ENCODE peak calls at places on chromosomes 6 and 20, in seven cellular contexts. One of them, this sample, is unnamed.

GRCh38 chr6:97563529-97563928 is 280.5 kb upstream of the MMS22L start:
- DNase-seq in mucosa of descending colon: no peak
- DNase-seq in pancreas: no peak
- DNase-seq in SW 1271: no peak
- DNase-seq in HEK293T: no peak
- DNase-seq in hypothalamus: no peak
- DNase-seq in NCI-H2081: no peak
- DNase-seq in this sample: no peak

GRCh38 chr20:7596541-7596940 is 343.7 kb downstream of the HAO1 start:
- DNase-seq in mucosa of descending colon: no peak
- DNase-seq in hypothalamus: no peak
- DNase-seq in HEK293T: no peak
- DNase-seq in SW 1271: no peak
- DNase-seq in NCI-H2081: no peak
- DNase-seq in pancreas: no peak
- DNase-seq in this sample: no peak

GRCh38 chr6:157732416-157733161 is 90.5 kb upstream of the SNX9 start:
- DNase-seq in NCI-H2081: no peak
- DNase-seq in HEK293T: no peak
- DNase-seq in hypothalamus: no peak
- DNase-seq in SW 1271: no peak
- DNase-seq in pancreas: no peak
- DNase-seq in mucosa of descending colon: no peak
- DNase-seq in this sample: no peak

GRCh38 chr20:5364997-5365597 is 48.3 kb upstream of the PROKR2 start:
- DNase-seq in pancreas: no peak
- DNase-seq in SW 1271: no peak
- DNase-seq in HEK293T: no peak
- DNase-seq in NCI-H2081: no peak
- DNase-seq in mucosa of descending colon: no peak
- DNase-seq in hypothalamus: no peak
- DNase-seq in this sample: no peak

GRCh38 chr6:132490024-132490423 is 22.9 kb downstream of the STX7 start:
- DNase-seq in pancreas: no peak
- DNase-seq in HEK293T: no peak
- DNase-seq in SW 1271: no peak
- DNase-seq in hypothalamus: no peak
- DNase-seq in NCI-H2081: no peak
- DNase-seq in mucosa of descending colon: no peak
- DNase-seq in this sample: no peak

GRCh38 chr6:31037692-31038091 is 27.4 kb downstream of the MUC22 start:
- DNase-seq in SW 1271: no peak
- DNase-seq in HEK293T: no peak
- DNase-seq in hypothalamus: no peak
- DNase-seq in NCI-H2081: no peak
- DNase-seq in pancreas: no peak
- DNase-seq in mucosa of descending colon: no peak
- DNase-seq in this sample: no peak

GRCh38 chr20:48794360-48794759 is 33.4 kb downstream of the PREX1 start:
- DNase-seq in SW 1271: no peak
- DNase-seq in NCI-H2081: no peak
- DNase-seq in pancreas: no peak
- DNase-seq in hypothalamus: no peak
- DNase-seq in HEK293T: no peak
- DNase-seq in mucosa of descending colon: no peak
- DNase-seq in this sample: no peak

GRCh38 chr6:147170269-147170668 is 33.9 kb upstream of the STXBP5 start:
- DNase-seq in hypothalamus: no peak
- DNase-seq in mucosa of descending colon: no peak
- DNase-seq in HEK293T: no peak
- DNase-seq in NCI-H2081: no peak
- DNase-seq in pancreas: no peak
- DNase-seq in SW 1271: no peak
- DNase-seq in this sample: no peak

GRCh38 chr20:62219992-62220665 is at the start of gene HRH3:
- DNase-seq in pancreas: peak; percentile 69
- DNase-seq in NCI-H2081: peak; percentile 33
- DNase-seq in HEK293T: peak; percentile 88
- DNase-seq in hypothalamus: no peak
- DNase-seq in mucosa of descending colon: no peak
- DNase-seq in SW 1271: no peak
- DNase-seq in this sample: no peak

GRCh38 chr20:35619196-35620095 is 3.8 kb downstream of the SPAG4 start:
- DNase-seq in HEK293T: peak; percentile 75
- DNase-seq in SW 1271: peak; percentile 98
- DNase-seq in hypothalamus: peak; percentile 33
- DNase-seq in mucosa of descending colon: peak; percentile 87
- DNase-seq in pancreas: peak; percentile 83
- DNase-seq in NCI-H2081: peak; percentile 68
- DNase-seq in this sample: peak; percentile 73

GRCh38 chr6:154427425-154427824 is 70.8 kb upstream of the IPCEF1 start:
- DNase-seq in NCI-H2081: no peak
- DNase-seq in pancreas: no peak
- DNase-seq in hypothalamus: no peak
- DNase-seq in HEK293T: no peak
- DNase-seq in mucosa of descending colon: no peak
- DNase-seq in SW 1271: no peak
- DNase-seq in this sample: no peak

GRCh38 chr20:45949542-45950329 is 15.3 kb downstream of the PCIF1 start:
- DNase-seq in HEK293T: no peak
- DNase-seq in hypothalamus: no peak
- DNase-seq in mucosa of descending colon: no peak
- DNase-seq in pancreas: no peak
- DNase-seq in NCI-H2081: no peak
- DNase-seq in SW 1271: no peak
- DNase-seq in this sample: no peak

GRCh38 chr20:49505518-49505917 is 23.1 kb upstream of the KCNB1 start:
- DNase-seq in NCI-H2081: peak; percentile 68
- DNase-seq in hypothalamus: no peak
- DNase-seq in HEK293T: no peak
- DNase-seq in SW 1271: no peak
- DNase-seq in pancreas: no peak
- DNase-seq in mucosa of descending colon: no peak
- DNase-seq in this sample: no peak

GRCh38 chr20:58650181-58650775 is 805 bp upstream of the STX16 start:
- DNase-seq in HEK293T: no peak
- DNase-seq in SW 1271: no peak
- DNase-seq in NCI-H2081: no peak
- DNase-seq in mucosa of descending colon: peak; percentile 68
- DNase-seq in hypothalamus: no peak
- DNase-seq in pancreas: peak; percentile 31
- DNase-seq in this sample: no peak

GRCh38 chr20:46215913-46216707 is 92.2 kb downstream of the CDH22 start:
- DNase-seq in hypothalamus: no peak
- DNase-seq in pancreas: peak; percentile 16
- DNase-seq in SW 1271: peak; percentile 16
- DNase-seq in NCI-H2081: no peak
- DNase-seq in HEK293T: peak; percentile 48
- DNase-seq in mucosa of descending colon: no peak
- DNase-seq in this sample: no peak

GRCh38 chr20:25077610-25078169 is 4.3 kb downstream of the VSX1 start:
- DNase-seq in hypothalamus: no peak
- DNase-seq in HEK293T: no peak
- DNase-seq in pancreas: no peak
- DNase-seq in NCI-H2081: no peak
- DNase-seq in SW 1271: no peak
- DNase-seq in mucosa of descending colon: no peak
- DNase-seq in this sample: peak; percentile 47

GRCh38 chr6:29005183-29005885 is at the start of gene ZNF311:
- DNase-seq in SW 1271: no peak
- DNase-seq in hypothalamus: peak; percentile 6
- DNase-seq in NCI-H2081: no peak
- DNase-seq in HEK293T: no peak
- DNase-seq in pancreas: peak; percentile 51
- DNase-seq in mucosa of descending colon: no peak
- DNase-seq in this sample: no peak

GRCh38 chr20:62740286-62741141 is 31.9 kb downstream of the NTSR1 start:
- DNase-seq in NCI-H2081: no peak
- DNase-seq in hypothalamus: no peak
- DNase-seq in HEK293T: no peak
- DNase-seq in mucosa of descending colon: peak; percentile 70
- DNase-seq in pancreas: no peak
- DNase-seq in SW 1271: peak; percentile 92
- DNase-seq in this sample: no peak

GRCh38 chr20:18524646-18525045 is 16.9 kb downstream of the SEC23B start:
- DNase-seq in HEK293T: no peak
- DNase-seq in pancreas: no peak
- DNase-seq in mucosa of descending colon: no peak
- DNase-seq in hypothalamus: no peak
- DNase-seq in SW 1271: peak; percentile 55
- DNase-seq in NCI-H2081: no peak
- DNase-seq in this sample: no peak

GRCh38 chr6:5676701-5677100 is 330.0 kb downstream of the NRN1 start:
- DNase-seq in mucosa of descending colon: no peak
- DNase-seq in NCI-H2081: no peak
- DNase-seq in HEK293T: no peak
- DNase-seq in hypothalamus: no peak
- DNase-seq in pancreas: no peak
- DNase-seq in SW 1271: no peak
- DNase-seq in this sample: no peak

GRCh38 chr6:162068340-162068739 is 659.2 kb downstream of the PRKN start:
- DNase-seq in NCI-H2081: no peak
- DNase-seq in SW 1271: no peak
- DNase-seq in HEK293T: no peak
- DNase-seq in hypothalamus: no peak
- DNase-seq in mucosa of descending colon: no peak
- DNase-seq in pancreas: no peak
- DNase-seq in this sample: no peak

GRCh38 chr20:49006446-49006980 is 39.6 kb upstream of the CSE1L start:
- DNase-seq in SW 1271: no peak
- DNase-seq in mucosa of descending colon: no peak
- DNase-seq in hypothalamus: no peak
- DNase-seq in NCI-H2081: no peak
- DNase-seq in pancreas: no peak
- DNase-seq in HEK293T: no peak
- DNase-seq in this sample: no peak

GRCh38 chr6:167795874-167796667 is 30.6 kb upstream of the AFDN start:
- DNase-seq in NCI-H2081: no peak
- DNase-seq in HEK293T: no peak
- DNase-seq in pancreas: no peak
- DNase-seq in hypothalamus: no peak
- DNase-seq in mucosa of descending colon: peak; percentile 78
- DNase-seq in SW 1271: no peak
- DNase-seq in this sample: no peak

GRCh38 chr6:112833546-112834215 is 486.6 kb downstream of the RFPL4B start:
- DNase-seq in pancreas: no peak
- DNase-seq in NCI-H2081: no peak
- DNase-seq in hypothalamus: no peak
- DNase-seq in HEK293T: no peak
- DNase-seq in mucosa of descending colon: no peak
- DNase-seq in SW 1271: no peak
- DNase-seq in this sample: peak; percentile 93